ENCODE peak calls at places on chromosomes 2 and 18, in four cellular contexts. One of them, this sample, is unnamed.

GRCh38 chr2:21294446-21294845 is 170.7 kb downstream of the TDRD15 start:
- DNase-seq in coronary artery: no peak
- DNase-seq in cardiac fibroblast: no peak
- DNase-seq in tibial artery: no peak
- DNase-seq in this sample: no peak

GRCh38 chr2:195471807-195472206 is 185.2 kb upstream of the SLC39A10 start:
- DNase-seq in coronary artery: no peak
- DNase-seq in cardiac fibroblast: no peak
- DNase-seq in tibial artery: no peak
- DNase-seq in this sample: no peak

GRCh38 chr2:220955776-220956175 is 616.3 kb downstream of the EPHA4 start:
- DNase-seq in coronary artery: no peak
- DNase-seq in cardiac fibroblast: no peak
- DNase-seq in tibial artery: no peak
- DNase-seq in this sample: no peak

GRCh38 chr2:97712693-97713295 is 582 bp upstream of the ZAP70 start:
- DNase-seq in coronary artery: no peak
- DNase-seq in cardiac fibroblast: no peak
- DNase-seq in tibial artery: peak
- DNase-seq in this sample: no peak

GRCh38 chr2:21015281-21015645 is 28.6 kb downstream of the APOB start:
- DNase-seq in coronary artery: no peak
- DNase-seq in cardiac fibroblast: no peak
- DNase-seq in tibial artery: no peak
- DNase-seq in this sample: no peak

GRCh38 chr2:195590866-195591215 is 66.2 kb upstream of the SLC39A10 start:
- DNase-seq in coronary artery: no peak
- DNase-seq in cardiac fibroblast: no peak
- DNase-seq in tibial artery: no peak
- DNase-seq in this sample: no peak

GRCh38 chr2:12948231-12948962 is 231.7 kb downstream of the TRIB2 start:
- DNase-seq in coronary artery: no peak
- DNase-seq in cardiac fibroblast: peak
- DNase-seq in tibial artery: no peak
- DNase-seq in this sample: no peak

GRCh38 chr2:45585267-45585861 is 25.7 kb downstream of the SRBD1 start:
- DNase-seq in coronary artery: no peak
- DNase-seq in cardiac fibroblast: peak
- DNase-seq in tibial artery: no peak
- DNase-seq in this sample: no peak

GRCh38 chr2:11746807-11747459 is 501 bp downstream of the LPIN1 start:
- DNase-seq in coronary artery: no peak
- DNase-seq in cardiac fibroblast: peak
- DNase-seq in tibial artery: no peak
- DNase-seq in this sample: no peak
- TF ChIP-seq CTCF in coronary artery: no peak
- TF ChIP-seq CTCF in cardiac fibroblast: no peak
- TF ChIP-seq CTCF in tibial artery: no peak
- TF ChIP-seq CTCF in this sample: no peak

GRCh38 chr2:237432484-237433092 is 18.6 kb upstream of the COL6A3 start:
- DNase-seq in coronary artery: no peak
- DNase-seq in cardiac fibroblast: peak
- DNase-seq in tibial artery: no peak
- DNase-seq in this sample: peak
- TF ChIP-seq CTCF in coronary artery: no peak
- TF ChIP-seq CTCF in cardiac fibroblast: peak
- TF ChIP-seq CTCF in tibial artery: no peak
- TF ChIP-seq CTCF in this sample: peak

GRCh38 chr2:42196403-42197267 is 27.5 kb downstream of the EML4 start:
- DNase-seq in coronary artery: no peak
- DNase-seq in cardiac fibroblast: peak
- DNase-seq in tibial artery: no peak
- DNase-seq in this sample: no peak
- TF ChIP-seq CTCF in coronary artery: peak
- TF ChIP-seq CTCF in cardiac fibroblast: peak
- TF ChIP-seq CTCF in tibial artery: peak
- TF ChIP-seq CTCF in this sample: peak

DNA sequence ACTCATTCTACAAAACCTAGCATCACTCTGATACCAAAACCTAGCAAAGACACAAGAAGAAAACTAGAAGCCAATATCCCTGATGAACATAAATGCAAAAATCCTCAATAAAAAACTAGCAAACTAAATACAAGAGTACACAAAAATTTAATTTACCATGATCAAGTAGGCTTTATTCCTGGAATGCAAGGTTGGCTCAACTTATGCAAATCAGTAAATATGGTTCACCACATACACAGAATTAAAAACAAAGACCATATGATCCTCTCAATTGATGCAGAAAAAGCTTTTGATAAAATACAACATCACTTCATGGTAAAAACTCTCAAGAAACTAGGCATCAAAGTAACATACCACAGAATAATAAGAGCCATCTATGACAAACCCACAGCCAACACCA is 188.3 kb downstream of the ETAA1 start:
- DNase-seq in coronary artery: no peak
- DNase-seq in cardiac fibroblast: peak
- DNase-seq in tibial artery: no peak
- DNase-seq in this sample: no peak
- TF ChIP-seq CTCF in coronary artery: no peak
- TF ChIP-seq CTCF in cardiac fibroblast: no peak
- TF ChIP-seq CTCF in tibial artery: no peak
- TF ChIP-seq CTCF in this sample: no peak

DNA sequence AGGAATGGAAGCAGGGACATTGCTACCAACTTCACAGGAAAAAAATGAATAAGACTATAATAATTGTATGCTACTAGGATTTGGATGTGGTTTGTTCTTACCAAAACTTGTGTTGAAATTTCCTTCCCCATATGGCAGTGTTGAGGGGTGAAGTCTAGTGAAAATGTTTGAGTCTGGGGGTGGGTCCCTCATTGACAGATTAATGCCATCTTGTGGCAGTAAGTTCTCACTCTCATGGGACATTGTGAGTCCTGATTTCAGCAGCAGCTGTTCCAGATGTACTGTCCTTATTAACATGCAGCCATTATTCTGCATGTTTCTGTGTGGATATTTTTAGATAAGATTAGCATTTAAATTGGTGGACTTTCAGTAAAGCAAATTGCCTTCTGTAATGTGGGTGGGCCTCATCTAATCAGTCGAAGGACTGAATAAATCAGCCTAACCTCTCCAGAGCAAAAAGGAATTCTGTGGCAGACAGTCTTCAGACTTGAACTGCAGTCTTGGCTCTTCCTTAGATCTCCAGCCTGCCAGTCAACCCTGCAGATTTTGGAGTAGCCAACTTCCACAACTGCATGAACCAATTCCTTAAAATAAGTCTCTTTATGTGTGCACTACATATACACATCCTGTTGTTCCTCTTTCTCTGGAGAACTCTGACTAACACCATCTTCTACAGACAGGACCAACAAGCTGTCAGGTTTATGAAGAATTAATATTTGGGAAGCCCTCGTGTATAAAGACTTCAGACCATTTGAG is 138.6 kb upstream of the ZNF516 start:
- DNase-seq in coronary artery: no peak
- DNase-seq in cardiac fibroblast: no peak
- DNase-seq in tibial artery: no peak
- DNase-seq in this sample: no peak
- TF ChIP-seq CTCF in coronary artery: no peak
- TF ChIP-seq CTCF in cardiac fibroblast: no peak
- TF ChIP-seq CTCF in tibial artery: no peak
- TF ChIP-seq CTCF in this sample: no peak

GRCh38 chr2:160291382-160291781 is 91.3 kb upstream of the ITGB6 start:
- DNase-seq in coronary artery: no peak
- DNase-seq in cardiac fibroblast: no peak
- DNase-seq in tibial artery: no peak
- DNase-seq in this sample: no peak
- TF ChIP-seq CTCF in coronary artery: no peak
- TF ChIP-seq CTCF in cardiac fibroblast: peak
- TF ChIP-seq CTCF in tibial artery: no peak
- TF ChIP-seq CTCF in this sample: no peak